ENCODE peak calls at places on chromosome 19, in ten cellular contexts. T, D, S, B, O, K, Q, W, C and M are unnamed samples.
A peak's percentile ranks its signal among the peaks of the same experiment; 100 is the strongest.

GRCh38 chr19:45523642-45524256 is 16.5 kb downstream of the VASP start:
- DNase-seq in K (peak; percentile 50), Q (peak; percentile 52), S (peak; percentile 51), D (peak; percentile 70), B (peak; percentile 92), C (peak; percentile 81), T (peak; percentile 55), W (peak; percentile 86), O (peak; percentile 80), M (peak; percentile 55)

GRCh38 chr19:8684001-8684902 is 14.3 kb downstream of the ACTL9 start:
- DNase-seq in D (no peak), B (no peak), C (no peak), K (no peak), W (no peak), O (no peak), Q (no peak), S (no peak), T (no peak), M (no peak)

GRCh38 chr19:12289790-12290065 is 5.0 kb downstream of the ZNF44 start:
- DNase-seq in S (no peak), B (no peak), C (no peak), T (no peak), O (no peak), K (no peak), D (no peak), Q (no peak), W (no peak), M (no peak)

GRCh38 chr19:45428385-45429231 is 4.9 kb upstream of the ERCC1 start:
- DNase-seq in O (no peak), K (no peak), W (no peak), C (peak; percentile 73), T (no peak), D (no peak), S (no peak), Q (no peak), B (no peak), M (no peak)

GRCh38 chr19:11694533-11695439 is 44.0 kb downstream of the ZNF823 start:
- DNase-seq in D (peak; percentile 85), K (peak; percentile 90), C (peak; percentile 99), Q (peak; percentile 58), W (peak; percentile 93), T (peak; percentile 40), S (peak; percentile 58), O (peak; percentile 100), B (peak; percentile 96), M (peak; percentile 67)

GRCh38 chr19:31969955-31970545 is 375.4 kb upstream of the ZNF507 start:
- DNase-seq in T (no peak), W (no peak), D (no peak), K (no peak), B (no peak), O (no peak), C (no peak), Q (no peak), S (no peak), M (no peak)

GRCh38 chr19:51246153-51246552 is 4.7 kb upstream of the SIGLECL1 start:
- DNase-seq in W (no peak), Q (no peak), K (no peak), C (no peak), O (peak; percentile 16), S (no peak), B (no peak), D (no peak), T (no peak), M (no peak)

GRCh38 chr19:940591-941291 is 14.9 kb downstream of the ARID3A start:
- DNase-seq in C (no peak), K (peak; percentile 58), S (peak; percentile 45), O (peak; percentile 83), W (peak; percentile 87), D (no peak), Q (no peak), T (peak; percentile 62), B (no peak), M (no peak)

GRCh38 chr19:41439441-41440222 is at the start of gene DMAC2:
- DNase-seq in T (peak; percentile 87), S (peak; percentile 91), W (peak; percentile 99), K (peak; percentile 97), C (peak; percentile 92), D (peak; percentile 96), O (peak; percentile 99), Q (peak; percentile 97), B (peak; percentile 99), M (peak; percentile 98)

GRCh38 chr19:50171752-50172151 is 8.7 kb upstream of the IZUMO2 start:
- DNase-seq in D (no peak), B (no peak), Q (no peak), S (no peak), W (no peak), K (no peak), C (no peak), O (no peak), T (no peak), M (no peak)

GRCh38 chr19:4343056-4343844 is at the start of gene MPND:
- DNase-seq in C (peak; percentile 94), D (peak; percentile 66), T (peak; percentile 92), O (peak; percentile 98), Q (no peak), S (peak; percentile 85), B (peak; percentile 64), W (peak; percentile 95), K (peak; percentile 91), M (peak; percentile 89)